ENCODE peak calls at places on chromosome 5, in seven cellular contexts. U is PC-9, I is fibroblast of lung, F is heart left ventricle, S is activated B cell treated with CpG ODN at 0.5 μM for 24 hours, V is A673, T is SK-N-SH. L is an unnamed sample.

GRCh38 chr5:32545102-32545847 is 40.1 kb upstream of the SUB1 start:
- DNase-seq in V (no peak), S (no peak), T (no peak), F (no peak), I (no peak), U (no peak), L (no peak)

GRCh38 chr5:82918311-82919031 is 158.7 kb downstream of the TMEM167A start:
- DNase-seq in U (no peak), F (no peak), S (no peak), T (no peak), I (no peak), V (no peak), L (no peak)

GRCh38 chr5:91212336-91213092 is 170.6 kb downstream of the ARRDC3 start:
- DNase-seq in F (no peak), S (no peak), T (peak), U (no peak), I (peak), V (peak), L (peak)

GRCh38 chr5:139689631-139690384 is 41.7 kb downstream of the CXXC5 start:
- DNase-seq in U (peak), F (no peak), V (peak), S (no peak), T (peak), I (peak), L (no peak)

GRCh38 chr5:398475-399295 is 44.3 kb upstream of the EXOC3 start:
- DNase-seq in I (no peak), V (no peak), U (no peak), F (no peak), T (peak), S (no peak), L (no peak)

GRCh38 chr5:33049845-33050244 is 338.7 kb downstream of the NPR3 start:
- DNase-seq in T (peak), S (no peak), U (peak), I (peak), V (no peak), F (no peak), L (no peak)

GRCh38 chr5:68232272-68232671 is 16.7 kb downstream of the PIK3R1 start:
- DNase-seq in I (no peak), S (no peak), F (no peak), U (no peak), T (no peak), V (no peak), L (no peak)

GRCh38 chr5:181189363-181189961 is 15.5 kb downstream of the TRIM7 start:
- DNase-seq in V (peak), U (no peak), F (peak), T (no peak), S (peak), I (peak), L (no peak)

GRCh38 chr5:53937467-53937866 is 372.9 kb downstream of the ARL15 start:
- DNase-seq in F (no peak), S (no peak), U (no peak), T (no peak), V (no peak), I (no peak), L (no peak)

GRCh38 chr5:65986050-65986451 is 59.7 kb downstream of the ERBIN start:
- DNase-seq in U (no peak), T (no peak), V (peak), F (no peak), S (no peak), I (peak), L (no peak)

GRCh38 chr5:164053123-164053522 is 547.7 kb downstream of the MAT2B start:
- DNase-seq in F (no peak), I (no peak), S (no peak), U (no peak), T (peak), V (no peak), L (no peak)

GRCh38 chr5:17415282-17415681 is 82.7 kb upstream of the TAF11L2 start:
- DNase-seq in V (no peak), F (no peak), U (no peak), I (no peak), S (no peak), T (no peak), L (no peak)

GRCh38 chr5:63125392-63125791 is 546.8 kb downstream of the LRRC70 start:
- DNase-seq in F (no peak), S (no peak), I (no peak), T (no peak), U (no peak), V (peak), L (no peak)

GRCh38 chr5:52738095-52738506 is 49.6 kb upstream of the ITGA1 start:
- DNase-seq in T (no peak), I (no peak), S (no peak), V (no peak), U (no peak), F (no peak), L (no peak)

GRCh38 chr5:83430130-83431010 is 41.2 kb upstream of the VCAN start:
- DNase-seq in I (peak), U (peak), S (no peak), F (peak), V (peak), T (peak), L (no peak)

GRCh38 chr5:35838370-35839042 is 18.2 kb upstream of the IL7R start:
- DNase-seq in U (no peak), F (no peak), S (no peak), T (no peak), I (no peak), V (no peak), L (no peak)

GRCh38 chr5:113218200-113218599 is 216.6 kb downstream of the TSSK1B start:
- DNase-seq in T (no peak), V (no peak), I (no peak), U (no peak), S (no peak), F (peak), L (no peak)

GRCh38 chr5:120122711-120123110 is 341.4 kb upstream of the PRR16 start:
- DNase-seq in V (no peak), S (no peak), F (no peak), T (no peak), U (no peak), I (no peak), L (no peak)

DNA sequence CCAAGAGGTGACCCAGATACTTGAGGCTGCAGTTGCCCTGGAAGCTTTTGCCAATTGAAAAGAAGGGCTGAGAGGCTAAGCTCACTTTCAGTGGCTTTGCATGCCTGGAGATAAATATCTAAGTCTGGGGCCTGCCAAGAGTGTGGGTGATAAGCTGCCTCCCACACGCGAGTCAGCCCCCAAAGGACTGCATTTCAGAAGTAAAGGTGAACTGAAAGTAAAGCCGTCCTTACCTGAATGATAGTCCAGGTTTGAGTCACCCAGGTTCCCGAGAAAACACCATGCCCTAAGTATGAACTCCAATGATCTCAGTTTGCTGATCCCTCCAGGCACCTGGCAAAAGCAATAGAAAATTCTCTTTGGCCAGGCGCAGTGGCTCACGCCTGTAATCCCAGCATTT is 22.5 kb upstream of the N4BP3 start:
- DNase-seq in S (no peak), V (no peak), U (no peak), T (no peak), F (no peak), I (no peak), L (no peak)
- TF ChIP-seq CTCF in S (no peak), V (no peak), U (no peak), T (no peak), F (no peak), I (no peak), L (no peak)

GRCh38 chr5:128519830-128520229 is 18.2 kb downstream of the FBN2 start:
- DNase-seq in F (no peak), U (no peak), T (no peak), I (no peak), S (no peak), V (no peak), L (no peak)
- TF ChIP-seq CTCF in F (no peak), U (no peak), T (no peak), I (no peak), S (no peak), V (no peak), L (no peak)

GRCh38 chr5:86971034-86971511 is 296.6 kb upstream of the RASA1 start:
- DNase-seq in V (peak), U (no peak), S (no peak), I (peak), F (no peak), T (no peak), L (no peak)

GRCh38 chr5:86964889-86965288 is 302.8 kb upstream of the RASA1 start:
- DNase-seq in U (no peak), I (no peak), V (no peak), F (no peak), T (no peak), S (no peak), L (no peak)

DNA sequence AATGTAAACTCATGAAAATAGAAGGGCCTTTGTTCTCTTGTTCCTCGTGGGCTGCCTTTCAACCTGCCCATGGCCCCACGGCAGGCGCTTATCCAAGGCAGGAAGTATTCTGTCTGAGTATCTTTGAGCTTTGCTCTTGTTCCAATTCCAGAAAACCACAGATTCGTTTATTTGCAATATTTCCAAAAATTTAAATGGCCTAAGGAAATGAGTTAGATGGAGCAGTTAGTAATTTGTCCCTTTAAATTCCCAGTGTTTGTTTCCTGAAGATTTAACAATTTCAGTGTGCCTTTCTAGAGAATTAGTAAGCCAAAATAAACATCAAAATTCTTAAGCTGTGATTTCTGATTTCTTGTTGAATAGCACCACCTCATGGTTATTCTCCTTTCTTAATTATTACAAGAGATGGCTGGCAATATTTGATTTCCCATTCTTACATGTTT is 299.4 kb upstream of the RASA1 start:
- DNase-seq in V (peak), T (peak), F (peak), S (no peak), I (peak), U (no peak), L (no peak)
- TF ChIP-seq CTCF in V (peak), T (peak), F (no peak), S (no peak), I (peak), U (peak), L (peak)

DNA sequence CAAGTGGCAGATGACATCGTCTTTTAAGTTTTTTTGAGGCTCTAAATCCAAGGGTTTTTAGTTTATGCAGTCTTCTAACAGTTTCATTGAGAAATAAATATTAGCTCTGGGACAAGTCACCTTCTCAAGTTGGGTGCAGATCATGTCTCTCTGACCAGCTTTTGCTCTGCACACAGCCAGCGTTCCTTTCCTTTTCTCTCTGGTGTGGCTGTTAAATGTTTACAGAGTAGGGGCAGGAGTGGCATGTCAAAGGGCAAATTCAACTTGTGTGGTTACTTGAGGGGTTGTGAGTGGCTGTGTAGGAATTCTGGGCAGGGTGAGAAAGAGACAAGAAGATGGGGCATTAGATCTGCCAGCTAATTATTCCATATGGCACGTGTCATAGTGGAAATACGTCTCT is 187.5 kb upstream of the HMHB1 start:
- DNase-seq in T (no peak), U (no peak), F (no peak), V (no peak), I (no peak), S (no peak), L (no peak)
- TF ChIP-seq CTCF in T (no peak), U (no peak), F (no peak), V (no peak), I (no peak), S (no peak), L (no peak)

GRCh38 chr5:118791986-118792734 is 196.2 kb downstream of the DTWD2 start:
- DNase-seq in U (peak), F (no peak), T (peak), V (peak), S (no peak), I (peak), L (peak)
- TF ChIP-seq CTCF in U (peak), F (peak), T (peak), V (peak), S (no peak), I (peak), L (peak)

GRCh38 chr5:22088517-22088916 is 764.6 kb downstream of the CDH12 start:
- DNase-seq in U (no peak), F (no peak), S (no peak), V (peak), T (no peak), I (no peak), L (no peak)
- TF ChIP-seq CTCF in U (no peak), F (no peak), S (no peak), V (no peak), T (no peak), I (no peak), L (no peak)

GRCh38 chr5:147561435-147561834 is 51.6 kb upstream of the DPYSL3 start:
- DNase-seq in V (no peak), F (no peak), I (no peak), S (no peak), U (no peak), T (no peak), L (no peak)

GRCh38 chr5:147559725-147560124 is 49.9 kb upstream of the DPYSL3 start:
- DNase-seq in S (no peak), T (no peak), U (no peak), F (no peak), V (no peak), I (peak), L (no peak)

GRCh38 chr5:147560982-147561381 is 51.1 kb upstream of the DPYSL3 start:
- DNase-seq in I (no peak), F (no peak), T (no peak), U (no peak), V (peak), S (no peak), L (no peak)

GRCh38 chr5:147558131-147558730 is 48.4 kb upstream of the DPYSL3 start:
- DNase-seq in I (peak), U (no peak), F (no peak), T (no peak), V (no peak), S (no peak), L (no peak)

GRCh38 chr5:147558826-147559225 is 49.0 kb upstream of the DPYSL3 start:
- DNase-seq in S (no peak), T (peak), I (peak), U (no peak), F (peak), V (peak), L (peak)
- TF ChIP-seq CTCF in S (no peak), T (peak), I (peak), U (peak), F (peak), V (peak), L (peak)

GRCh38 chr5:39187873-39188731 is 31.3 kb downstream of the FYB1 start:
- DNase-seq in V (no peak), S (no peak), T (no peak), I (no peak), F (no peak), U (no peak), L (no peak)
- TF ChIP-seq CTCF in V (no peak), S (no peak), T (no peak), I (no peak), F (no peak), U (no peak), L (no peak)

GRCh38 chr5:174806729-174807128 is 82.3 kb downstream of the MSX2 start:
- DNase-seq in V (no peak), U (no peak), F (no peak), T (no peak), S (no peak), I (no peak), L (no peak)
- TF ChIP-seq CTCF in V (no peak), U (no peak), F (no peak), T (no peak), S (no peak), I (no peak), L (no peak)

GRCh38 chr5:149228610-149229297 is 42.9 kb upstream of the AFAP1L1 start:
- DNase-seq in F (peak), S (no peak), V (peak), I (peak), U (peak), T (peak), L (peak)
- TF ChIP-seq CTCF in F (peak), S (no peak), V (peak), I (peak), U (peak), T (peak), L (peak)